ENCODE peak calls at places on chromosomes 16 and 17, in eight cellular contexts. One of them, this sample, is unnamed.

GRCh38 chr17:46940692-46941404 is 17.9 kb downstream of the GOSR2 start:
- DNase-seq in HFFc6: peak; percentile 59
- DNase-seq in ascending aorta: no peak
- DNase-seq in mesothelial cell of epicardium: peak; percentile 85
- DNase-seq in RWPE1: peak; percentile 79
- DNase-seq in A549: peak; percentile 84
- DNase-seq in AG04450: peak; percentile 29
- DNase-seq in IMR-90: peak; percentile 60
- DNase-seq in this sample: peak; percentile 51

GRCh38 chr17:69448431-69449102 is 34.1 kb downstream of the MAP2K6 start:
- DNase-seq in IMR-90: no peak
- DNase-seq in AG04450: no peak
- DNase-seq in A549: no peak
- DNase-seq in HFFc6: no peak
- DNase-seq in mesothelial cell of epicardium: no peak
- DNase-seq in RWPE1: no peak
- DNase-seq in ascending aorta: no peak
- DNase-seq in this sample: no peak

GRCh38 chr16:74275031-74275636 is 21.5 kb upstream of the PSMD7 start:
- DNase-seq in HFFc6: peak; percentile 1
- DNase-seq in AG04450: no peak
- DNase-seq in IMR-90: peak; percentile 28
- DNase-seq in A549: peak; percentile 44
- DNase-seq in RWPE1: peak; percentile 40
- DNase-seq in ascending aorta: no peak
- DNase-seq in mesothelial cell of epicardium: no peak
- DNase-seq in this sample: no peak

GRCh38 chr16:31487720-31488629 is 5.1 kb downstream of the SLC5A2 start:
- DNase-seq in RWPE1: peak; percentile 65
- DNase-seq in A549: peak; percentile 26
- DNase-seq in IMR-90: peak; percentile 28
- DNase-seq in AG04450: no peak
- DNase-seq in HFFc6: no peak
- DNase-seq in mesothelial cell of epicardium: peak; percentile 63
- DNase-seq in ascending aorta: no peak
- DNase-seq in this sample: peak; percentile 95

GRCh38 chr17:40341808-40342574 is 22.5 kb downstream of the GJD3 start:
- DNase-seq in ascending aorta: no peak
- DNase-seq in A549: peak; percentile 72
- DNase-seq in HFFc6: peak; percentile 47
- DNase-seq in RWPE1: peak; percentile 71
- DNase-seq in mesothelial cell of epicardium: peak; percentile 87
- DNase-seq in AG04450: no peak
- DNase-seq in IMR-90: peak; percentile 50
- DNase-seq in this sample: peak; percentile 76

GRCh38 chr17:8707232-8707590 is 37.4 kb downstream of the CCDC42 start:
- DNase-seq in RWPE1: no peak
- DNase-seq in ascending aorta: no peak
- DNase-seq in A549: no peak
- DNase-seq in mesothelial cell of epicardium: no peak
- DNase-seq in HFFc6: no peak
- DNase-seq in AG04450: no peak
- DNase-seq in IMR-90: no peak
- DNase-seq in this sample: no peak

GRCh38 chr17:21452377-21453143 is 76.4 kb downstream of the KCNJ12 start:
- DNase-seq in AG04450: peak; percentile 41
- DNase-seq in mesothelial cell of epicardium: no peak
- DNase-seq in A549: peak; percentile 62
- DNase-seq in ascending aorta: no peak
- DNase-seq in HFFc6: peak; percentile 15
- DNase-seq in RWPE1: peak; percentile 13
- DNase-seq in IMR-90: peak; percentile 65
- DNase-seq in this sample: no peak

GRCh38 chr16:27199747-27200146 is 3.6 kb upstream of the KDM8 start:
- DNase-seq in RWPE1: no peak
- DNase-seq in HFFc6: peak; percentile 12
- DNase-seq in ascending aorta: no peak
- DNase-seq in AG04450: no peak
- DNase-seq in A549: no peak
- DNase-seq in mesothelial cell of epicardium: no peak
- DNase-seq in IMR-90: no peak
- DNase-seq in this sample: no peak

GRCh38 chr17:48564200-48565023 is 13.7 kb downstream of the HOXB4 start:
- DNase-seq in A549: no peak
- DNase-seq in mesothelial cell of epicardium: no peak
- DNase-seq in HFFc6: no peak
- DNase-seq in ascending aorta: no peak
- DNase-seq in AG04450: no peak
- DNase-seq in RWPE1: no peak
- DNase-seq in IMR-90: no peak
- DNase-seq in this sample: no peak

GRCh38 chr17:43701318-43701743 is 39.6 kb upstream of the MEOX1 start:
- DNase-seq in HFFc6: peak; percentile 60
- DNase-seq in IMR-90: peak; percentile 76
- DNase-seq in ascending aorta: no peak
- DNase-seq in mesothelial cell of epicardium: no peak
- DNase-seq in A549: no peak
- DNase-seq in RWPE1: no peak
- DNase-seq in AG04450: no peak
- DNase-seq in this sample: no peak

GRCh38 chr17:17535957-17536356 is 39.8 kb upstream of the RASD1 start:
- DNase-seq in AG04450: no peak
- DNase-seq in IMR-90: peak; percentile 39
- DNase-seq in RWPE1: no peak
- DNase-seq in HFFc6: peak; percentile 37
- DNase-seq in A549: peak; percentile 81
- DNase-seq in mesothelial cell of epicardium: no peak
- DNase-seq in ascending aorta: no peak
- DNase-seq in this sample: no peak

GRCh38 chr16:26454102-26454501 is 612.6 kb upstream of the C16orf82 start:
- DNase-seq in IMR-90: no peak
- DNase-seq in ascending aorta: no peak
- DNase-seq in A549: no peak
- DNase-seq in mesothelial cell of epicardium: no peak
- DNase-seq in AG04450: no peak
- DNase-seq in RWPE1: no peak
- DNase-seq in HFFc6: peak; percentile 2
- DNase-seq in this sample: no peak

GRCh38 chr17:73029941-73030340 is 62.5 kb downstream of the SLC39A11 start:
- DNase-seq in RWPE1: no peak
- DNase-seq in ascending aorta: no peak
- DNase-seq in AG04450: no peak
- DNase-seq in HFFc6: no peak
- DNase-seq in A549: no peak
- DNase-seq in IMR-90: no peak
- DNase-seq in mesothelial cell of epicardium: no peak
- DNase-seq in this sample: no peak

GRCh38 chr16:73323880-73324279 is 276.0 kb upstream of the ZFHX3 start:
- DNase-seq in IMR-90: no peak
- DNase-seq in A549: no peak
- DNase-seq in mesothelial cell of epicardium: no peak
- DNase-seq in AG04450: no peak
- DNase-seq in RWPE1: no peak
- DNase-seq in HFFc6: no peak
- DNase-seq in ascending aorta: no peak
- DNase-seq in this sample: no peak

GRCh38 chr16:56198755-56199114 is 7.4 kb downstream of the GNAO1 start:
- DNase-seq in mesothelial cell of epicardium: no peak
- DNase-seq in IMR-90: no peak
- DNase-seq in ascending aorta: no peak
- DNase-seq in RWPE1: no peak
- DNase-seq in AG04450: no peak
- DNase-seq in A549: no peak
- DNase-seq in HFFc6: no peak
- DNase-seq in this sample: no peak

GRCh38 chr17:45995617-45996270 is 3.3 kb upstream of the STH start:
- DNase-seq in ascending aorta: no peak
- DNase-seq in HFFc6: no peak
- DNase-seq in mesothelial cell of epicardium: no peak
- DNase-seq in IMR-90: no peak
- DNase-seq in A549: no peak
- DNase-seq in AG04450: no peak
- DNase-seq in RWPE1: no peak
- DNase-seq in this sample: no peak

GRCh38 chr17:63984651-63985386 is 12.1 kb upstream of the SCN4A start:
- DNase-seq in mesothelial cell of epicardium: no peak
- DNase-seq in ascending aorta: peak; percentile 42
- DNase-seq in IMR-90: peak; percentile 91
- DNase-seq in A549: peak; percentile 41
- DNase-seq in AG04450: peak; percentile 81
- DNase-seq in HFFc6: peak; percentile 87
- DNase-seq in RWPE1: peak; percentile 79
- DNase-seq in this sample: no peak

GRCh38 chr17:57751348-57751970 is 6.4 kb upstream of the CCDC182 start:
- DNase-seq in A549: no peak
- DNase-seq in mesothelial cell of epicardium: no peak
- DNase-seq in ascending aorta: no peak
- DNase-seq in IMR-90: no peak
- DNase-seq in HFFc6: no peak
- DNase-seq in AG04450: no peak
- DNase-seq in RWPE1: no peak
- DNase-seq in this sample: no peak

GRCh38 chr16:10509534-10510025 is 70.8 kb downstream of the EMP2 start:
- DNase-seq in AG04450: peak; percentile 65
- DNase-seq in ascending aorta: no peak
- DNase-seq in HFFc6: peak; percentile 74
- DNase-seq in A549: peak; percentile 84
- DNase-seq in IMR-90: peak; percentile 79
- DNase-seq in mesothelial cell of epicardium: peak; percentile 75
- DNase-seq in RWPE1: peak; percentile 80
- DNase-seq in this sample: peak; percentile 41

GRCh38 chr17:36980281-36980761 is 31.6 kb downstream of the AATF start:
- DNase-seq in AG04450: peak; percentile 11
- DNase-seq in mesothelial cell of epicardium: no peak
- DNase-seq in HFFc6: no peak
- DNase-seq in RWPE1: no peak
- DNase-seq in IMR-90: peak; percentile 62
- DNase-seq in A549: peak; percentile 28
- DNase-seq in ascending aorta: no peak
- DNase-seq in this sample: no peak

GRCh38 chr17:36978810-36979584 is 30.2 kb downstream of the AATF start:
- DNase-seq in mesothelial cell of epicardium: no peak
- DNase-seq in IMR-90: no peak
- DNase-seq in A549: no peak
- DNase-seq in AG04450: no peak
- DNase-seq in RWPE1: peak; percentile 29
- DNase-seq in HFFc6: no peak
- DNase-seq in ascending aorta: no peak
- DNase-seq in this sample: no peak

GRCh38 chr17:36977568-36977967 is 28.8 kb downstream of the AATF start:
- DNase-seq in HFFc6: no peak
- DNase-seq in mesothelial cell of epicardium: no peak
- DNase-seq in ascending aorta: no peak
- DNase-seq in A549: no peak
- DNase-seq in RWPE1: no peak
- DNase-seq in IMR-90: no peak
- DNase-seq in AG04450: no peak
- DNase-seq in this sample: no peak

GRCh38 chr17:36977066-36977465 is 28.3 kb downstream of the AATF start:
- DNase-seq in mesothelial cell of epicardium: no peak
- DNase-seq in AG04450: no peak
- DNase-seq in IMR-90: no peak
- DNase-seq in RWPE1: peak; percentile 13
- DNase-seq in A549: no peak
- DNase-seq in ascending aorta: no peak
- DNase-seq in HFFc6: no peak
- DNase-seq in this sample: no peak

GRCh38 chr17:36979585-36979941 is 30.8 kb downstream of the AATF start:
- DNase-seq in AG04450: no peak
- DNase-seq in IMR-90: no peak
- DNase-seq in RWPE1: no peak
- DNase-seq in mesothelial cell of epicardium: no peak
- DNase-seq in HFFc6: no peak
- DNase-seq in ascending aorta: no peak
- DNase-seq in A549: no peak
- DNase-seq in this sample: no peak
- TF ChIP-seq CTCF in AG04450: no peak
- TF ChIP-seq CTCF in IMR-90: no peak
- TF ChIP-seq CTCF in RWPE1: no peak
- TF ChIP-seq CTCF in mesothelial cell of epicardium: no peak
- TF ChIP-seq CTCF in HFFc6: no peak
- TF ChIP-seq CTCF in ascending aorta: no peak
- TF ChIP-seq CTCF in A549: no peak
- TF ChIP-seq CTCF in this sample: no peak

GRCh38 chr16:58476791-58477190 is 23.2 kb upstream of the NDRG4 start:
- DNase-seq in AG04450: no peak
- DNase-seq in ascending aorta: no peak
- DNase-seq in A549: no peak
- DNase-seq in RWPE1: no peak
- DNase-seq in mesothelial cell of epicardium: no peak
- DNase-seq in IMR-90: no peak
- DNase-seq in HFFc6: no peak
- DNase-seq in this sample: no peak
- TF ChIP-seq CTCF in AG04450: no peak
- TF ChIP-seq CTCF in ascending aorta: no peak
- TF ChIP-seq CTCF in A549: no peak
- TF ChIP-seq CTCF in RWPE1: no peak
- TF ChIP-seq CTCF in mesothelial cell of epicardium: no peak
- TF ChIP-seq CTCF in IMR-90: no peak
- TF ChIP-seq CTCF in HFFc6: no peak
- TF ChIP-seq CTCF in this sample: no peak

GRCh38 chr16:85394511-85395206 is 218.5 kb upstream of the GSE1 start:
- DNase-seq in HFFc6: no peak
- DNase-seq in mesothelial cell of epicardium: peak; percentile 39
- DNase-seq in A549: no peak
- DNase-seq in ascending aorta: no peak
- DNase-seq in IMR-90: no peak
- DNase-seq in RWPE1: no peak
- DNase-seq in AG04450: no peak
- DNase-seq in this sample: no peak
- TF ChIP-seq CTCF in HFFc6: no peak
- TF ChIP-seq CTCF in mesothelial cell of epicardium: no peak
- TF ChIP-seq CTCF in A549: no peak
- TF ChIP-seq CTCF in ascending aorta: no peak
- TF ChIP-seq CTCF in IMR-90: no peak
- TF ChIP-seq CTCF in RWPE1: no peak
- TF ChIP-seq CTCF in AG04450: no peak
- TF ChIP-seq CTCF in this sample: no peak

DNA sequence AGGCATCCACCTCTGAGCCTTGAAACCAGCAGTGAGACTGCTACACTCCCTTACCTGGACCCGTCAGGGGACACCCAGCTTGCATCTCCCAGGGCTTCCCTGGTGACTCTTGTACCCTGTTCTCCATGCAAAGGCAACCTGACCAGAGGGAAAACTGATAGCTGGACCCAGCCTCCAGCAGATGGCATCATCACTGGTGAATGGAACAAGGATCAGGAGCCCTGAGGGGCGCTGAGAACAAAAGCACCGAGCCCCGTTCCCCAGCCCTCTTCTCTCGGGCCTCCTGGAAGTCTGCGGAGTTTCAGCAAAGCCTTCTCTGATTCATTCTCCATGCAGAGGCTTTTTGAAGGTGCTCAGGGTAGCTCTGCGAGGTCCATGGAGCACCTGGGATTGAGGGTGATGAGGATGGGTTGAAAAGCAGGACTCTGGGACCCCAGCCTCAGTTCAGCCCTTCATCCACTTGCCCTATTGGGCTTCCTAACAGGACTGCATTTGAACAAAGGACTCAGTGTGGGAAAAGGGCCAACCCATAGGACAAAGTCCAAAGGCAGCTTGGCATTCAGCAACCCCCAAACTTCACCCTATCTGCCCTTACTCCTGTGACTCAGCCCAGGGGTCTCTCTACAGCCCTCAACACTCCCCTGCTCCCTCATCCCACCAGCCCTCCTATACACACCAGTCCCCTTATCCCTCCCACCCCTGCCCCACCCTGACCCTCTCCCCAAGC is 45.0 kb upstream of the LHX1 start:
- DNase-seq in IMR-90: no peak
- DNase-seq in HFFc6: no peak
- DNase-seq in AG04450: no peak
- DNase-seq in mesothelial cell of epicardium: no peak
- DNase-seq in ascending aorta: no peak
- DNase-seq in RWPE1: no peak
- DNase-seq in A549: no peak
- DNase-seq in this sample: no peak
- TF ChIP-seq CTCF in IMR-90: no peak
- TF ChIP-seq CTCF in HFFc6: no peak
- TF ChIP-seq CTCF in AG04450: peak; percentile 10
- TF ChIP-seq CTCF in mesothelial cell of epicardium: no peak
- TF ChIP-seq CTCF in ascending aorta: no peak
- TF ChIP-seq CTCF in RWPE1: no peak
- TF ChIP-seq CTCF in A549: peak; percentile 40
- TF ChIP-seq CTCF in this sample: peak; percentile 30

This sample was measured in D721Med.